ENCODE peak calls at places on chromosomes 12 and 14, in five cellular contexts. M, E, H, L and K are unnamed samples.

GRCh38 chr14:60087664-60088063 is 4.1 kb upstream of the PCNX4 start:
- DNase-seq in H (no peak), L (no peak), E (no peak), M (no peak), K (no peak)

GRCh38 chr14:23571701-23572523 is 4.3 kb upstream of the AP1G2 start:
- DNase-seq in E (no peak), H (no peak), L (no peak), M (no peak), K (no peak)

GRCh38 chr14:56569174-56569573 is 10.4 kb upstream of the TMEM260 start:
- DNase-seq in E (no peak), M (no peak), H (no peak), L (no peak), K (no peak)

GRCh38 chr12:49872381-49872780 is 29.5 kb upstream of the BCDIN3D start:
- DNase-seq in H (no peak), E (no peak), M (no peak), L (no peak), K (no peak)

GRCh38 chr14:100873083-100873482 is 30.4 kb downstream of the RTL1 start:
- DNase-seq in H (no peak), M (no peak), L (no peak), E (no peak), K (no peak)

GRCh38 chr12:32273712-32274111 is 125.6 kb upstream of the FGD4 start:
- DNase-seq in E (peak), M (no peak), L (peak), H (peak), K (peak)

GRCh38 chr12:20339060-20339459 is 29.3 kb upstream of the PDE3A start:
- DNase-seq in M (no peak), L (no peak), H (no peak), E (no peak), K (no peak)

GRCh38 chr14:79658224-79658623 is 553.1 kb downstream of the DIO2 start:
- DNase-seq in M (no peak), H (no peak), E (no peak), L (no peak), K (no peak)

GRCh38 chr12:80838024-80838658 is 99.6 kb downstream of the LIN7A start:
- DNase-seq in L (no peak), E (no peak), M (no peak), H (no peak), K (no peak)

GRCh38 chr12:89247541-89247942 is 104.8 kb downstream of the DUSP6 start:
- DNase-seq in L (no peak), M (no peak), H (no peak), E (peak), K (no peak)

GRCh38 chr14:28101992-28102391 is 664.6 kb upstream of the FOXG1 start:
- DNase-seq in L (no peak), M (no peak), E (no peak), H (no peak), K (no peak)

GRCh38 chr12:18072723-18073122 is 17.3 kb downstream of the RERGL start:
- DNase-seq in M (no peak), E (no peak), L (no peak), H (no peak), K (no peak)